ENCODE peak calls at places on chromosomes 11 and 22, in six cellular contexts. One of them, this sample, is unnamed. For H3K36me3 and H3K27me3, the result is how much of the 10 kb centered on the place peaks cover.

GRCh38 chr22:47357086-47357485 is 594.6 kb downstream of the TBC1D22A start:
- DNase-seq in stomach: no peak
- DNase-seq in upper lobe of right lung: no peak
- DNase-seq in ovary: no peak
- DNase-seq in effector memory CD4-positive, alpha-beta T cell: no peak
- DNase-seq in neural progenitor cell: no peak
- DNase-seq in this sample: no peak

GRCh38 chr11:73151371-73151870 is 9.3 kb upstream of the FCHSD2 start:
- DNase-seq in stomach: peak
- DNase-seq in neural progenitor cell: no peak
- DNase-seq in upper lobe of right lung: no peak
- DNase-seq in ovary: no peak
- DNase-seq in effector memory CD4-positive, alpha-beta T cell: no peak
- DNase-seq in this sample: no peak

GRCh38 chr11:132312161-132312560 is 941.7 kb downstream of the NTM start:
- DNase-seq in stomach: no peak
- DNase-seq in effector memory CD4-positive, alpha-beta T cell: no peak
- DNase-seq in ovary: no peak
- DNase-seq in upper lobe of right lung: no peak
- DNase-seq in neural progenitor cell: no peak
- DNase-seq in this sample: no peak

GRCh38 chr22:21449531-21450319 is 17.5 kb upstream of the TMEM191C start:
- DNase-seq in ovary: peak
- DNase-seq in stomach: peak
- DNase-seq in effector memory CD4-positive, alpha-beta T cell: no peak
- DNase-seq in neural progenitor cell: peak
- DNase-seq in upper lobe of right lung: peak
- DNase-seq in this sample: no peak

GRCh38 chr11:45856044-45856468 is 8.8 kb downstream of the CRY2 start:
- DNase-seq in ovary: no peak
- DNase-seq in stomach: no peak
- DNase-seq in neural progenitor cell: no peak
- DNase-seq in effector memory CD4-positive, alpha-beta T cell: no peak
- DNase-seq in upper lobe of right lung: no peak
- DNase-seq in this sample: no peak

GRCh38 chr22:30609260-30610185 is 2.5 kb downstream of the TCN2 start:
- DNase-seq in upper lobe of right lung: no peak
- DNase-seq in effector memory CD4-positive, alpha-beta T cell: no peak
- DNase-seq in stomach: peak
- DNase-seq in neural progenitor cell: no peak
- DNase-seq in ovary: peak
- DNase-seq in this sample: no peak

GRCh38 chr11:57496109-57496820 is 19.2 kb downstream of the SLC43A1 start:
- DNase-seq in neural progenitor cell: no peak
- DNase-seq in stomach: peak
- DNase-seq in upper lobe of right lung: no peak
- DNase-seq in ovary: no peak
- DNase-seq in effector memory CD4-positive, alpha-beta T cell: no peak
- DNase-seq in this sample: peak

GRCh38 chr22:33873186-33873585 is 47.1 kb downstream of the LARGE1 start:
- DNase-seq in ovary: peak
- DNase-seq in stomach: peak
- DNase-seq in neural progenitor cell: no peak
- DNase-seq in effector memory CD4-positive, alpha-beta T cell: no peak
- DNase-seq in upper lobe of right lung: no peak
- DNase-seq in this sample: no peak

GRCh38 chr22:29979645-29980303 is 96.8 kb downstream of the MTMR3 start:
- DNase-seq in effector memory CD4-positive, alpha-beta T cell: no peak
- DNase-seq in stomach: no peak
- DNase-seq in upper lobe of right lung: no peak
- DNase-seq in neural progenitor cell: no peak
- DNase-seq in ovary: no peak
- DNase-seq in this sample: no peak

GRCh38 chr22:40602231-40602630 is 34.3 kb downstream of the MRTFA start:
- DNase-seq in stomach: no peak
- DNase-seq in upper lobe of right lung: no peak
- DNase-seq in neural progenitor cell: no peak
- DNase-seq in ovary: no peak
- DNase-seq in effector memory CD4-positive, alpha-beta T cell: no peak
- DNase-seq in this sample: no peak

GRCh38 chr22:20422965-20423635 is 14.5 kb downstream of the SCARF2 start:
- DNase-seq in upper lobe of right lung: peak
- DNase-seq in stomach: peak
- DNase-seq in ovary: peak
- DNase-seq in effector memory CD4-positive, alpha-beta T cell: no peak
- DNase-seq in neural progenitor cell: no peak
- DNase-seq in this sample: no peak

GRCh38 chr11:85947431-85948272 is 92.5 kb downstream of the CCDC83 start:
- DNase-seq in upper lobe of right lung: no peak
- DNase-seq in stomach: no peak
- DNase-seq in effector memory CD4-positive, alpha-beta T cell: no peak
- DNase-seq in neural progenitor cell: no peak
- DNase-seq in ovary: no peak
- DNase-seq in this sample: no peak

GRCh38 chr11:99200720-99201119 is 180.0 kb downstream of the CNTN5 start:
- DNase-seq in upper lobe of right lung: no peak
- DNase-seq in neural progenitor cell: no peak
- DNase-seq in stomach: no peak
- DNase-seq in ovary: no peak
- DNase-seq in effector memory CD4-positive, alpha-beta T cell: no peak
- DNase-seq in this sample: no peak

GRCh38 chr11:9815486-9816136 is 151.7 kb downstream of the SWAP70 start:
- DNase-seq in neural progenitor cell: no peak
- DNase-seq in ovary: no peak
- DNase-seq in stomach: no peak
- DNase-seq in upper lobe of right lung: no peak
- DNase-seq in effector memory CD4-positive, alpha-beta T cell: no peak
- DNase-seq in this sample: no peak

GRCh38 chr11:47020793-47021624 is 84.4 kb downstream of the CSTPP1 start:
- DNase-seq in ovary: no peak
- DNase-seq in upper lobe of right lung: no peak
- DNase-seq in stomach: no peak
- DNase-seq in effector memory CD4-positive, alpha-beta T cell: no peak
- DNase-seq in neural progenitor cell: peak
- DNase-seq in this sample: no peak

GRCh38 chr22:46861968-46862367 is 99.5 kb downstream of the TBC1D22A start:
- DNase-seq in neural progenitor cell: no peak
- DNase-seq in effector memory CD4-positive, alpha-beta T cell: no peak
- DNase-seq in ovary: no peak
- DNase-seq in upper lobe of right lung: no peak
- DNase-seq in stomach: no peak
- DNase-seq in this sample: no peak

GRCh38 chr11:67405688-67406339 is 1.9 kb downstream of the TBC1D10C start:
- DNase-seq in stomach: no peak
- DNase-seq in upper lobe of right lung: no peak
- DNase-seq in effector memory CD4-positive, alpha-beta T cell: no peak
- DNase-seq in ovary: no peak
- DNase-seq in neural progenitor cell: no peak
- DNase-seq in this sample: no peak

GRCh38 chr11:118151421-118151820 is 1.2 kb downstream of the SCN4B start:
- DNase-seq in effector memory CD4-positive, alpha-beta T cell: no peak
- DNase-seq in upper lobe of right lung: no peak
- DNase-seq in stomach: no peak
- DNase-seq in neural progenitor cell: no peak
- DNase-seq in ovary: no peak
- DNase-seq in this sample: no peak

GRCh38 chr11:132715041-132715440 is 817.3 kb downstream of the OPCML start:
- DNase-seq in ovary: no peak
- DNase-seq in effector memory CD4-positive, alpha-beta T cell: no peak
- DNase-seq in stomach: no peak
- DNase-seq in neural progenitor cell: no peak
- DNase-seq in upper lobe of right lung: no peak
- DNase-seq in this sample: no peak

GRCh38 chr11:92129811-92130210 is 94.8 kb upstream of the FAT3 start:
- DNase-seq in effector memory CD4-positive, alpha-beta T cell: no peak
- DNase-seq in upper lobe of right lung: no peak
- DNase-seq in neural progenitor cell: no peak
- DNase-seq in ovary: no peak
- DNase-seq in stomach: no peak
- DNase-seq in this sample: no peak

GRCh38 chr22:24827305-24827704 is 21.3 kb downstream of the SGSM1 start:
- DNase-seq in stomach: peak
- DNase-seq in upper lobe of right lung: peak
- DNase-seq in neural progenitor cell: no peak
- DNase-seq in effector memory CD4-positive, alpha-beta T cell: no peak
- DNase-seq in ovary: no peak
- DNase-seq in this sample: no peak

GRCh38 chr11:123217897-123218296 is 22.8 kb upstream of the CLMP start:
- DNase-seq in upper lobe of right lung: no peak
- DNase-seq in neural progenitor cell: no peak
- DNase-seq in ovary: no peak
- DNase-seq in effector memory CD4-positive, alpha-beta T cell: no peak
- DNase-seq in stomach: no peak
- DNase-seq in this sample: no peak

GRCh38 chr11:118157186-118157895 is 4.7 kb upstream of the SCN4B start:
- DNase-seq in ovary: no peak
- DNase-seq in effector memory CD4-positive, alpha-beta T cell: no peak
- DNase-seq in upper lobe of right lung: no peak
- DNase-seq in stomach: no peak
- DNase-seq in neural progenitor cell: no peak
- DNase-seq in this sample: no peak

GRCh38 chr11:36073411-36074203 is 129.7 kb downstream of the LDLRAD3 start:
- DNase-seq in neural progenitor cell: peak
- DNase-seq in ovary: peak
- DNase-seq in stomach: peak
- DNase-seq in effector memory CD4-positive, alpha-beta T cell: no peak
- DNase-seq in upper lobe of right lung: no peak
- DNase-seq in this sample: peak

GRCh38 chr11:72015511-72016061 is 16.9 kb downstream of the IL18BP start:
- DNase-seq in ovary: no peak
- DNase-seq in upper lobe of right lung: peak
- DNase-seq in neural progenitor cell: peak
- DNase-seq in stomach: no peak
- DNase-seq in effector memory CD4-positive, alpha-beta T cell: no peak
- DNase-seq in this sample: peak

GRCh38 chr11:67641302-67642147 is 2.0 kb upstream of the TBX10 start:
- DNase-seq in ovary: peak
- DNase-seq in upper lobe of right lung: peak
- DNase-seq in stomach: no peak
- DNase-seq in effector memory CD4-positive, alpha-beta T cell: no peak
- DNase-seq in neural progenitor cell: no peak
- DNase-seq in this sample: no peak

GRCh38 chr11:92528051-92528450 is 303.4 kb downstream of the FAT3 start:
- DNase-seq in neural progenitor cell: no peak
- DNase-seq in ovary: no peak
- DNase-seq in effector memory CD4-positive, alpha-beta T cell: no peak
- DNase-seq in upper lobe of right lung: no peak
- DNase-seq in stomach: no peak
- DNase-seq in this sample: no peak

GRCh38 chr11:121552160-121552559 is 99.4 kb upstream of the SORL1-AS1 start:
- DNase-seq in neural progenitor cell: no peak
- DNase-seq in upper lobe of right lung: no peak
- DNase-seq in ovary: no peak
- DNase-seq in effector memory CD4-positive, alpha-beta T cell: no peak
- DNase-seq in stomach: no peak
- DNase-seq in this sample: no peak
- H3K36me3 ChIP-seq in neural progenitor cell: under half
- H3K36me3 ChIP-seq in upper lobe of right lung: under half
- H3K36me3 ChIP-seq in ovary: under half
- H3K36me3 ChIP-seq in effector memory CD4-positive, alpha-beta T cell: half or more
- H3K36me3 ChIP-seq in stomach: under half
- H3K36me3 ChIP-seq in this sample: under half

DNA sequence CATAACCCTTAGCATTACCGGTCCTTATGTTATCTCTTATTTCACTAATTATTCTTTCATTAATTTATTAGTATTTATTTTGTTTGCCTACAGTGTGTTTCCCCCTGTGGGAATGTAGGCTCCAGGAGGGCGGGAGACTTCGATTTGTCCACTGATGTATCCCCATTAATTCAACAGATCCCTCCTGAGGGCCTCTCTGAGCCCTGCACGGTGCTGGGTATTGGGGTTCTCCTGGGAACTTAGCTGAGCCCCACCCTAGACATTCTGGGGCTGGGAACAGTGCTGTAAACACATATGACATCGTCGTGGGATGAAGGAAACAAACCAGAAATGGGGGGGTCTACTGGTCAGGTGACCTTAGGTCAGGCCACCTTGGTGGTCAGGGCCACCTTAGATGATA is 798 bp downstream of the PHETA2 start:
- DNase-seq in upper lobe of right lung: no peak
- DNase-seq in ovary: no peak
- DNase-seq in stomach: no peak
- DNase-seq in effector memory CD4-positive, alpha-beta T cell: no peak
- DNase-seq in neural progenitor cell: no peak
- DNase-seq in this sample: no peak
- H3K4me3 ChIP-seq in upper lobe of right lung: peak
- H3K4me3 ChIP-seq in ovary: peak
- H3K4me3 ChIP-seq in stomach: peak
- H3K4me3 ChIP-seq in effector memory CD4-positive, alpha-beta T cell: peak
- H3K4me3 ChIP-seq in neural progenitor cell: no peak
- H3K4me3 ChIP-seq in this sample: no peak

DNA sequence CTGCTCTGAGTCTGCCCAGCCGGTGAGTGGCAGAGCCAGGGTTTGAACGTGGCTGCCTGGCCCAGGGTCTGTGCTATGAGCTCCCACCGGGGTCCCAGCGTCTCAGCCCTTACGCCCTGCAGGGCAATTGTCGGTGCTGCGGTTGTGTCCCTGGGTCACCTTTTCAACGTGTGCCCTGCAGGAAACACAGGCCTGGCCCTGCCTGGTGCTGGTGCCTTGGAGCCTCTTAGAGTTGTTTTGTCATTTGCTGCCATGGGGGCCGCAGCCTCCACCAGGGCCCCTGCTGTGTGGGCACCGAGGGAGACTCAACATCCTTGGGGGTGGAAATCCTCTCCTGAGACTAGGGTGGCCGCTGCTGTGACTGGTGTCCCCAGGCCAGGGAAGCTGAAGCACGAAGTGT is 50.6 kb upstream of the SLC22A12 start:
- DNase-seq in ovary: no peak
- DNase-seq in upper lobe of right lung: peak
- DNase-seq in neural progenitor cell: no peak
- DNase-seq in effector memory CD4-positive, alpha-beta T cell: no peak
- DNase-seq in stomach: no peak
- DNase-seq in this sample: no peak
- H3K27me3 ChIP-seq in ovary: under half
- H3K27me3 ChIP-seq in upper lobe of right lung: under half
- H3K27me3 ChIP-seq in neural progenitor cell: under half
- H3K27me3 ChIP-seq in effector memory CD4-positive, alpha-beta T cell: under half
- H3K27me3 ChIP-seq in stomach: under half
- H3K27me3 ChIP-seq in this sample: under half

DNA sequence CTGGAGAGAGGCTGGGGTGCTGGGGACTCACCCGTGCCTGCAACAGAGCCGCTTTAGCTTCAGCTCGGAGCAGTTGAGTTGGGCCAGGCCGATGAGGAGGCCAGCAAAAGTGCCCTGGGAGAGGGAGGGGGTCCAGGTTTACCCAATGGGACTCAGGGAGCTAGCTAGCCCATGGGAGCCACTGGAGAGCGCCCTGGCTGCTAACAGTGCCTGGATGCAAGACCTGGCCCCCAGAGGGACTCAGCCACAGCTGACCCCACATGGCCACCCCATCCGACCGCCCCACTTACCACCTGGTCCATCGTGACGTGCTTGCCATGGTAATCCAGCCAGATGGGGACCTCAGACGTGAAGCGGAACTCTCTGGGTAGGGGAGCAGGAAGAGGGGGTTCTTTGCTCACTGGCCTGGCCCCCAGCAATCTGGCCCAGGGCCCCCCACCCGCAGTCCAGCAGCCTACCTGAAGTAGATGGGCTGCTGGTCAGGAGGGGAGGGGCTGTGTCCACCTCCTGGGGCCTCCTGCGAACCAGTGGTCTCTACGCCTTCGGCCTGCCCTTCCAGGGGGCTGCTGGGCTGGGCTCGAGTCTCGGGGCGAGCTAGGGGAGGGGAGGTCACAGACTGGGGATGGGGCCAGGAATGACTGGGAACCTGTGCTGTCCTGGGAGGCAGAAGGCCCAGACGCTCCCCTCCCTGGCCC is 19.1 kb upstream of the EHD1 start:
- DNase-seq in effector memory CD4-positive, alpha-beta T cell: no peak
- DNase-seq in stomach: no peak
- DNase-seq in ovary: no peak
- DNase-seq in neural progenitor cell: no peak
- DNase-seq in upper lobe of right lung: no peak
- DNase-seq in this sample: no peak
- H3K36me3 ChIP-seq in effector memory CD4-positive, alpha-beta T cell: under half
- H3K36me3 ChIP-seq in stomach: under half
- H3K36me3 ChIP-seq in ovary: under half
- H3K36me3 ChIP-seq in neural progenitor cell: under half
- H3K36me3 ChIP-seq in upper lobe of right lung: half or more
- H3K36me3 ChIP-seq in this sample: under half